ENCODE peak calls at places on chromosomes 5 and 9, in four cellular contexts. P is mammary epithelial cell, L is gastrocnemius medialis, Y is adrenal gland. N is an unnamed sample.
A peak's percentile ranks its signal among the peaks of the same experiment; 100 is the strongest.

GRCh38 chr9:93126825-93127368 is 7.2 kb downstream of the NINJ1 start:
- DNase-seq in Y (peak; percentile 84), P (no peak), L (peak; percentile 15), N (no peak)

GRCh38 chr5:97458851-97459250 is 275.8 kb upstream of the RIOK2 start:
- DNase-seq in Y (no peak), P (no peak), L (no peak), N (no peak)

GRCh38 chr9:111352545-111352944 is 22.5 kb upstream of the OR2K2 start:
- DNase-seq in P (no peak), L (no peak), Y (no peak), N (no peak)

GRCh38 chr9:38039090-38039906 is 29.7 kb downstream of the SHB start:
- DNase-seq in Y (no peak), L (no peak), P (no peak), N (no peak)

GRCh38 chr5:50667653-50668403 is 1.4 kb downstream of the PARP8 start:
- DNase-seq in L (peak; percentile 17), Y (peak; percentile 55), P (peak; percentile 76), N (no peak)

GRCh38 chr5:54329731-54330709 is 19.6 kb upstream of the ARL15 start:
- DNase-seq in P (peak; percentile 93), L (no peak), Y (no peak), N (no peak)

GRCh38 chr5:149834246-149834855 is 104.2 kb downstream of the PPARGC1B start:
- DNase-seq in L (peak; percentile 63), P (peak; percentile 62), Y (peak; percentile 72), N (peak; percentile 66)

GRCh38 chr5:3842591-3842990 is 247.0 kb downstream of the IRX1 start:
- DNase-seq in L (no peak), Y (no peak), P (no peak), N (no peak)

GRCh38 chr9:13278023-13278367 is 1.5 kb downstream of the MPDZ start:
- DNase-seq in P (no peak), L (no peak), Y (no peak), N (no peak)

GRCh38 chr9:2838356-2838983 is 5.4 kb downstream of the PUM3 start:
- DNase-seq in Y (no peak), P (no peak), L (no peak), N (no peak)

GRCh38 chr9:107637421-107638420 is 148.2 kb upstream of the KLF4 start:
- DNase-seq in P (peak; percentile 50), L (peak; percentile 93), Y (peak; percentile 97), N (peak; percentile 98)

GRCh38 chr5:150672884-150673275 is 11.8 kb downstream of the MYOZ3 start:
- DNase-seq in L (no peak), P (no peak), Y (no peak), N (peak; percentile 5)

GRCh38 chr5:9661316-9662015 is 31.3 kb upstream of the TAS2R1 start:
- DNase-seq in Y (no peak), L (no peak), P (no peak), N (no peak)

GRCh38 chr5:67520161-67520886 is 323.7 kb upstream of the CD180 start:
- DNase-seq in P (no peak), Y (no peak), L (no peak), N (no peak)

DNA sequence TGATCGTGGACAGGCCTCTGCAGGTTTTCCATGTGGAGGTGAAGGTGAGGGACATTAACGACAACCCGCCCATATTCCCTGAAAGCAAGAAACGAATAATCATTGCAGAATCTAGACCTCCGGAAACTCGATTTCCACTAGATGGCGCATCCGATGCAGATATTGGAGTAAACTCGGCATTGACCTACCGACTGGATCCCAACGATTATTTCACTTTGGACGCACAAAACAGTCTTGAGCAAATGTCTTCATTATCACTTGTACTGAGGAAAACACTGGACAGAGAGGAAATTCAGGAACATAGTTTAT is 621 bp downstream of the PCDHA13 start:
- DNase-seq in Y (no peak), L (no peak), P (peak; percentile 49), N (no peak)
- TF ChIP-seq CTCF in Y (no peak), L (no peak), P (peak; percentile 40), N (no peak)

GRCh38 chr9:109551651-109552050 is 53.5 kb upstream of the PTPN3 start:
- DNase-seq in L (no peak), Y (no peak), P (no peak), N (no peak)
- H3K4me1 ChIP-seq in L (peaks cover 3% of the 10 kb centered on the region), Y (no peaks in the 10 kb centered on the region), P (peaks cover 38% of the 10 kb centered on the region), N (no peaks in the 10 kb centered on the region)

GRCh38 chr5:85605381-85605780 is 1012.4 kb upstream of the COX7C start:
- DNase-seq in Y (no peak), L (no peak), P (no peak), N (no peak)
- H3K27ac ChIP-seq in Y (no peak overlapping the region), L (no peak overlapping the region), P (no peak overlapping the region), N (no peak overlapping the region)

GRCh38 chr5:124034963-124035362 is 523.0 kb downstream of the CSNK1G3 start:
- DNase-seq in Y (no peak), P (no peak), L (no peak), N (no peak)
- TF ChIP-seq CTCF in Y (no peak), P (no peak), L (no peak), N (no peak)

N was measured in right atrium auricular region.